ENCODE peak calls at places on chromosomes 12 and 14, in nine cellular contexts. T is left lung, L is lung, S is fibroblast of the aortic adventitia, K is Peyer's patch, H is uterus, U is cardiac fibroblast, P is GM12865, Z is thyroid gland. A is an unnamed sample.
A peak's percentile ranks its signal among the peaks of the same experiment; 100 is the strongest.

GRCh38 chr12:51662728-51663154 is 71.7 kb downstream of the SCN8A start:
- DNase-seq in T (no peak), L (no peak), S (no peak), K (no peak), H (no peak), U (no peak), P (no peak), Z (no peak), A (no peak)

GRCh38 chr12:128076188-128076587 is 190.8 kb upstream of the TMEM132C start:
- DNase-seq in T (no peak), L (no peak), S (peak; percentile 76), K (no peak), H (no peak), U (no peak), P (no peak), Z (no peak), A (peak; percentile 57)

GRCh38 chr14:53108292-53108937 is 44.7 kb downstream of the DDHD1 start:
- DNase-seq in T (no peak), L (no peak), S (no peak), K (no peak), H (no peak), U (no peak), P (peak; percentile 33), Z (no peak), A (no peak)

GRCh38 chr12:47316609-47317049 is 236.9 kb upstream of the AMIGO2 start:
- DNase-seq in T (no peak), L (no peak), S (peak; percentile 8), K (no peak), H (no peak), U (peak; percentile 53), P (no peak), Z (no peak), A (no peak)

GRCh38 chr12:54680374-54680773 is 32.2 kb upstream of the DCD start:
- DNase-seq in T (no peak), L (no peak), S (peak; percentile 1), K (no peak), H (no peak), U (no peak), P (peak; percentile 51), Z (no peak), A (no peak)

GRCh38 chr12:57803317-57803893 is 15.1 kb downstream of the AVIL start:
- DNase-seq in T (no peak), L (peak; percentile 36), S (peak; percentile 55), K (peak; percentile 56), H (peak; percentile 45), U (peak; percentile 63), P (peak; percentile 32), Z (peak; percentile 44), A (no peak)

GRCh38 chr14:44846232-44846824 is 115.4 kb downstream of the KLHL28 start:
- DNase-seq in T (no peak), L (no peak), S (peak; percentile 73), K (no peak), H (no peak), U (peak; percentile 67), P (peak; percentile 54), Z (no peak), A (no peak)

GRCh38 chr14:88695873-88696272 is 96.9 kb downstream of the EML5 start:
- DNase-seq in T (no peak), L (no peak), S (no peak), K (no peak), H (no peak), U (no peak), P (no peak), Z (no peak), A (no peak)

GRCh38 chr12:104858611-104859010 is 99.5 kb downstream of the SLC41A2 start:
- DNase-seq in T (no peak), L (no peak), S (no peak), K (no peak), H (no peak), U (no peak), P (no peak), Z (no peak), A (no peak)

GRCh38 chr12:106254724-106255123 is 6.9 kb upstream of the CKAP4 start:
- DNase-seq in T (no peak), L (no peak), S (no peak), K (no peak), H (no peak), U (no peak), P (no peak), Z (no peak), A (no peak)

GRCh38 chr14:92470215-92470614 is 43.4 kb upstream of the RIN3 start:
- DNase-seq in T (no peak), L (no peak), S (peak; percentile 60), K (no peak), H (no peak), U (no peak), P (no peak), Z (no peak), A (no peak)

DNA sequence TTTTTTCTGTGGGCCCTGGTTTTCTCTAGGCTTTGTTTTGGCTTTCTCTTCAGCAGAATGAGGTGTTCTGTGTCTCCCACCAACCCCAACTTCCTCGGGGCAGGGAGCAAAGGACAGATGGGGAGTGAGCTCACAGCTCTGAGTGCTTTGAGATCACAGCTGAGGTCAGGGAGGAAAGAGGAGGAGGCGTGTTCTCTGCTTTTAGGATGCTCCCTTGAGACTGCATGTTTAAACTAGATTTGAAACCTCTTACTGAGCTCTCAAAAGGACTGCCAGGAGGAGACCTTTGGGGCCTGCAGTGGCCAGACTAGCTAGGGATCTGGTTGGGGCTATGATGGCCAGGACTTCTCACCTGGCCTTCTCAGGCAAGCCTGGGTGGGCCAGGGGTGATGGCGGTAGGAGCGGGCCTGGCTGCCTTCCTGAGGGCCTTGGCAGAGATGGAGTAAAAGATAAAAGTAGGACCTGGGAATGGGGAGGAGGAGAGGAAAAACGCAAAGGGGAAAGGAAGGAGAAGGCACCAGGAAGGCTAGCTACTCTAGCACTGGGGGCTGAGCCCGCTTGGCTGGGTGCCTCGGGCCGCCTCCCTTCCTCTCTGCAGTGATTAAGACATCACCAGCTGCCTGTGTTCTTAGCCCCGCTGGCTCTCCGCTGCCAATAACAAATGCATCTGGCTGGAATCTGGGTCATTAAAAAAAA is 141.1 kb downstream of the TSPAN9 start:
- DNase-seq in T (peak; percentile 54), L (peak; percentile 38), S (peak; percentile 85), K (peak; percentile 71), H (peak; percentile 90), U (peak; percentile 87), P (no peak), Z (peak; percentile 83), A (no peak)
- H3K4me3 ChIP-seq in T (no peak overlapping the region), L (no peak overlapping the region), S (no peak overlapping the region), K (no peak overlapping the region), H (no peak overlapping the region), U (no peak overlapping the region), P (no peak overlapping the region), Z (no peak overlapping the region), A (no peak overlapping the region)

DNA sequence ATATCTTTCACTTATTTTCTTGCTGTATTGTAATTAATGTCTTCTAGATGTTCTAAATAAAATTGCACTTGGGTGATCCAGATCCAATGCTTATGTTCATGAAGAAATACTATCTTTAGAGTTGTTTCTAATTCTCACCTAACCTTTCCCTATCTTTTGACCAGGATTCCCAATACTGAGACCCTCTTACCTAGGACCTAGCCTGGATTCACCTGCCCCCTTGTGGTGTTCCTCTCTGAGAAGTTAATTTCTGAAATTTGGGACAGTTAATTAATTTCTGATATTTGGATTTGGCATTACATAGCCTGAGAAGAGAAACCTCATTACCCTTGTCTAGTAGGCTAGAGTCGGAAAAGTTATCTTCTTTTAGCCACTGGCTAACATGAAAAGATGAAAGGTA is 29.5 kb downstream of the FOXA1 start:
- DNase-seq in T (no peak), L (no peak), S (no peak), K (no peak), H (no peak), U (no peak), P (no peak), Z (no peak), A (no peak)
- TF ChIP-seq CTCF in T (no peak), L (no peak), S (peak; percentile 16), K (no peak), H (no peak), U (peak; percentile 12), P (no peak), Z (no peak), A (peak; percentile 54)

GRCh38 chr14:60655898-60656754 is 6.8 kb upstream of the SIX1 start:
- DNase-seq in T (no peak), L (no peak), S (no peak), K (no peak), H (no peak), U (no peak), P (no peak), Z (no peak), A (no peak)

GRCh38 chr14:60658909-60659585 is 9.8 kb upstream of the SIX1 start:
- DNase-seq in T (no peak), L (no peak), S (no peak), K (no peak), H (no peak), U (no peak), P (no peak), Z (no peak), A (no peak)

GRCh38 chr14:60656755-60657608 is 7.7 kb upstream of the SIX1 start:
- DNase-seq in T (peak; percentile 43), L (no peak), S (peak; percentile 59), K (peak; percentile 79), H (peak; percentile 31), U (peak; percentile 76), P (peak; percentile 91), Z (peak; percentile 49), A (no peak)

GRCh38 chr14:60658116-60658515 is 8.8 kb upstream of the SIX1 start:
- DNase-seq in T (no peak), L (no peak), S (no peak), K (no peak), H (no peak), U (no peak), P (no peak), Z (no peak), A (no peak)

GRCh38 chr14:60657609-60657983 is 8.3 kb upstream of the SIX1 start:
- DNase-seq in T (no peak), L (no peak), S (no peak), K (no peak), H (no peak), U (no peak), P (peak; percentile 23), Z (no peak), A (no peak)
- H3K4me3 ChIP-seq in T (peak overlapping the region; percentile 57), L (peak overlapping the region; percentile 60), S (peak overlapping the region; percentile 72), K (peak overlapping the region; percentile 39), H (peak overlapping the region; percentile 54), U (peak overlapping the region; percentile 72), P (peak overlapping the region; percentile 85), Z (peak overlapping the region; percentile 31), A (peak overlapping the region; percentile 93)

GRCh38 chr14:106562451-106562850 is 1036.1 kb downstream of the TMEM121 start:
- DNase-seq in T (no peak), L (no peak), S (no peak), K (no peak), H (no peak), U (no peak), P (no peak), Z (no peak), A (no peak)

GRCh38 chr14:106551265-106551664 is 1024.9 kb downstream of the TMEM121 start:
- DNase-seq in T (no peak), L (no peak), S (no peak), K (no peak), H (no peak), U (no peak), P (no peak), Z (no peak), A (no peak)

DNA sequence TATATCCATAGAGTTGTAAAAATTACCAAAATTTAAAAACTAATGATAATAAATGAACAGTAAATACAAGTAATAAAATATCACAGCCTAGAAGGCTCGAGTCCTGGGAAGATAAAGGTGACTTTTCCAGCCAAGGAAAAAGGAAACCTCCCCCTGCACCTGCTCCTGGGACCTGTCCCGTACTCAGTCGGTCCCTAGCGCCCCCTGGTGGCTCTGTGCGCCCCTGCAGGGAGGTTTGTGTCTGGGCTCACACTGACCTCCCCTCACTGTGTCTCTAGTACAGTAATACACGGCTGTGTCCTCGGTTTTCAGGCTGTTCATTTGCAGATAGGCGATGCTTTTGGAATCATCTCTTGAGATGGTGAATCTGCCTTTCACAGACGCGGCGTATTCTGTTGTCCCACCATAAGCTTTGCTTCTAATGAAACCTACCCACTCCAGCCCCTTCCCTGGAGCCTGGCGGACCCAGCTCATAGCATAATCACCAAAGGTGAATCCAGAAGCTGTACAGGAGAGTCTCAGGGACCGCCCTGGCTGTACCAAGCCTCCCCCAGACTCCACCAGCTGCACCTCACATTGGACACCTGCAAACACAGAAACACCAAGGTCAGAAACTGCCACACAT is 1030.4 kb downstream of the TMEM121 start:
- DNase-seq in T (no peak), L (peak; percentile 62), S (no peak), K (peak; percentile 88), H (no peak), U (no peak), P (peak; percentile 55), Z (peak; percentile 5), A (no peak)
- TF ChIP-seq CTCF in T (peak; percentile 65), L (peak; percentile 9), S (peak; percentile 26), K (no peak), H (no peak), U (peak; percentile 35), P (peak; percentile 72), Z (no peak), A (peak; percentile 64)

A was measured in epithelial cell of proximal tubule.